ENCODE peak calls at places on chromosomes 6 and 20, in nine cellular contexts. H, D, Y, K, O, R, A, N and J are unnamed samples.

GRCh38 chr6:133047706-133048105 is 193.5 kb upstream of the EYA4 start:
- DNase-seq in H (no peak), D (no peak), Y (no peak), K (no peak), O (no peak), R (no peak), A (no peak), N (no peak), J (no peak)

GRCh38 chr20:57948177-57948955 is 238.6 kb upstream of the PMEPA1 start:
- DNase-seq in H (no peak), D (no peak), Y (peak), K (no peak), O (no peak), R (no peak), A (no peak), N (no peak), J (no peak)

GRCh38 chr6:52992980-52993379 is 2.1 kb downstream of the GSTA4 start:
- DNase-seq in H (no peak), D (peak), Y (peak), K (no peak), O (peak), R (peak), A (no peak), N (no peak), J (peak)

GRCh38 chr20:62929051-62929538 is 2.8 kb upstream of the DIDO1 start:
- DNase-seq in H (no peak), D (peak), Y (peak), K (peak), O (peak), R (peak), A (peak), N (no peak), J (peak)

GRCh38 chr20:63520594-63520938 is at the start of gene PPDPF:
- DNase-seq in H (peak), D (peak), Y (peak), K (peak), O (peak), R (peak), A (peak), N (peak), J (peak)

GRCh38 chr20:23397961-23398360 is 23.3 kb downstream of the NAPB start:
- DNase-seq in H (peak), D (peak), Y (peak), K (no peak), O (peak), R (peak), A (no peak), N (no peak), J (no peak)

GRCh38 chr20:59933296-59933848 is at the start of gene SYCP2:
- DNase-seq in H (no peak), D (no peak), Y (peak), K (peak), O (no peak), R (no peak), A (peak), N (no peak), J (peak)

GRCh38 chr6:32081168-32081624 is 27.9 kb downstream of the TNXB start:
- DNase-seq in H (peak), D (peak), Y (peak), K (no peak), O (peak), R (peak), A (peak), N (peak), J (peak)

GRCh38 chr20:32368930-32369329 is 10.8 kb downstream of the ASXL1 start:
- DNase-seq in H (no peak), D (peak), Y (peak), K (no peak), O (peak), R (peak), A (no peak), N (no peak), J (no peak)

GRCh38 chr6:36964349-36964748 is 9.8 kb downstream of the PI16 start:
- DNase-seq in H (no peak), D (no peak), Y (no peak), K (peak), O (no peak), R (no peak), A (peak), N (no peak), J (no peak)

GRCh38 chr6:156698239-156699016 is 78.8 kb upstream of the ARID1B start:
- DNase-seq in H (no peak), D (no peak), Y (no peak), K (no peak), O (no peak), R (no peak), A (no peak), N (no peak), J (no peak)

GRCh38 chr6:143840595-143840994 is 2.5 kb upstream of the LTV1 start:
- DNase-seq in H (no peak), D (no peak), Y (no peak), K (no peak), O (no peak), R (no peak), A (no peak), N (no peak), J (no peak)

GRCh38 chr6:83092756-83093399 is 25.4 kb downstream of the DOP1A start:
- DNase-seq in H (no peak), D (peak), Y (no peak), K (no peak), O (no peak), R (peak), A (no peak), N (no peak), J (peak)

GRCh38 chr20:277496-277781 is 13.1 kb downstream of the C20orf96 start:
- DNase-seq in H (no peak), D (no peak), Y (no peak), K (no peak), O (no peak), R (no peak), A (no peak), N (no peak), J (no peak)

GRCh38 chr6:154487367-154488275 is 22.9 kb downstream of the CNKSR3 start:
- DNase-seq in H (no peak), D (peak), Y (peak), K (no peak), O (no peak), R (no peak), A (no peak), N (no peak), J (no peak)

GRCh38 chr6:89941031-89941775 is 46.9 kb downstream of the GJA10 start:
- DNase-seq in H (no peak), D (no peak), Y (peak), K (no peak), O (no peak), R (no peak), A (no peak), N (no peak), J (no peak)

GRCh38 chr6:43740321-43740960 is 29.6 kb upstream of the VEGFA start:
- DNase-seq in H (no peak), D (no peak), Y (no peak), K (peak), O (no peak), R (no peak), A (no peak), N (no peak), J (no peak)